ENCODE peak calls at places on chromosome 12, in nine cellular contexts. V, B, I, D, K, T, Y, Z and G are unnamed samples.
A peak's percentile ranks its signal among the peaks of the same experiment; 100 is the strongest.

GRCh38 chr12:31896514-31897039 is 62.6 kb upstream of the RESF1 start:
- DNase-seq in V (no peak), B (no peak), I (peak; percentile 85), D (peak; percentile 94), K (peak; percentile 38), T (peak; percentile 99), Y (peak; percentile 63), Z (peak; percentile 7), G (peak; percentile 87)

GRCh38 chr12:94545937-94546771 is 86.5 kb upstream of the CEP83 start:
- DNase-seq in V (peak; percentile 84), B (no peak), I (peak; percentile 75), D (peak; percentile 80), K (peak; percentile 42), T (peak; percentile 79), Y (peak; percentile 60), Z (peak; percentile 32), G (peak; percentile 60)

GRCh38 chr12:111437816-111438454 is 32.2 kb downstream of the SH2B3 start:
- DNase-seq in V (peak; percentile 93), B (peak; percentile 65), I (no peak), D (peak; percentile 89), K (no peak), T (no peak), Y (peak; percentile 68), Z (no peak), G (no peak)

GRCh38 chr12:90099288-90099687 is 390.6 kb upstream of the ATP2B1 start:
- DNase-seq in V (peak; percentile 58), B (no peak), I (no peak), D (no peak), K (no peak), T (no peak), Y (no peak), Z (no peak), G (no peak)

GRCh38 chr12:85280138-85280983 is at the start of gene ALX1:
- DNase-seq in V (peak; percentile 90), B (no peak), I (peak; percentile 36), D (peak; percentile 35), K (no peak), T (no peak), Y (peak; percentile 21), Z (no peak), G (peak; percentile 13)

GRCh38 chr12:22626429-22626828 is 1.5 kb downstream of the ETNK1 start:
- DNase-seq in V (peak; percentile 61), B (no peak), I (peak; percentile 47), D (peak; percentile 39), K (no peak), T (peak; percentile 60), Y (no peak), Z (no peak), G (peak; percentile 46)

GRCh38 chr12:234891-235415 is 21.0 kb upstream of the SLC6A12 start:
- DNase-seq in V (no peak), B (no peak), I (no peak), D (no peak), K (no peak), T (no peak), Y (no peak), Z (no peak), G (no peak)

GRCh38 chr12:13230500-13230899 is 34.0 kb downstream of the EMP1 start:
- DNase-seq in V (peak; percentile 86), B (peak; percentile 57), I (no peak), D (no peak), K (no peak), T (no peak), Y (no peak), Z (no peak), G (no peak)

GRCh38 chr12:47686645-47687240 is 19.1 kb downstream of the RPAP3 start:
- DNase-seq in V (peak; percentile 74), B (no peak), I (peak; percentile 46), D (peak; percentile 72), K (no peak), T (peak; percentile 35), Y (no peak), Z (no peak), G (peak; percentile 38)

GRCh38 chr12:6020930-6021329 is 75.9 kb upstream of the ANO2 start:
- DNase-seq in V (no peak), B (no peak), I (no peak), D (no peak), K (no peak), T (no peak), Y (no peak), Z (no peak), G (no peak)

GRCh38 chr12:57750561-57751431 is 1.3 kb downstream of the CDK4 start:
- DNase-seq in V (no peak), B (no peak), I (no peak), D (no peak), K (no peak), T (no peak), Y (no peak), Z (no peak), G (no peak)

DNA sequence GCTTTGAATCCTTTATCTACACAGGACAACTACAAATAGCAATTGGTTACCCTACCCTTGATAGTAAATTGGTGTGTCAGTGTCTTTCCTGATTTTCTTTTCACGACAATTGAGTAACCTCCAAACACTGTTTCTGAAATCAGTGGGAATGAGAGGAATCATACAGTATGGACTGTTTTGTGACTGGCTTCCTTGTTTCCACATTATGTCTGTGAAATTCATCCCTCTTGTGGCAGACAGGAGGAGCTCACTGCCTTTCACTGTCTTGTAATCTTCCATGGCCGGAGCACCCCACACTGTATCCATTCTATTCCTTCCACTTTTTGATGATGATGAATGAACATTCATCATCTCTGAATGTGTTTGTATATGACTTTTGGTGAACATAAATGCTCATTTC is 164.0 kb upstream of the PZP start:
- DNase-seq in V (peak; percentile 12), B (no peak), I (no peak), D (peak; percentile 18), K (no peak), T (no peak), Y (no peak), Z (no peak), G (no peak)
- TF ChIP-seq CTCF in V (peak; percentile 16), B (no peak), I (peak; percentile 24), D (peak; percentile 15), K (peak; percentile 13), T (peak; percentile 5), Y (no peak), Z (no peak), G (peak; percentile 12)

GRCh38 chr12:110245278-110245868 is 35.7 kb upstream of the ATP2A2 start:
- DNase-seq in V (peak; percentile 56), B (no peak), I (peak; percentile 63), D (no peak), K (no peak), T (peak; percentile 68), Y (peak; percentile 84), Z (no peak), G (peak; percentile 55)
- TF ChIP-seq CTCF in V (peak; percentile 37), B (no peak), I (peak; percentile 57), D (peak; percentile 60), K (peak; percentile 15), T (peak; percentile 74), Y (peak; percentile 40), Z (no peak), G (peak; percentile 65)

GRCh38 chr12:16939871-16940306 is 333.9 kb upstream of the LMO3 start:
- DNase-seq in V (no peak), B (no peak), I (peak; percentile 41), D (peak; percentile 52), K (no peak), T (peak; percentile 82), Y (peak; percentile 62), Z (peak; percentile 70), G (peak; percentile 46)
- TF ChIP-seq CTCF in V (peak; percentile 33), B (no peak), I (peak; percentile 68), D (peak; percentile 87), K (no peak), T (peak; percentile 75), Y (peak; percentile 63), Z (peak; percentile 39), G (peak; percentile 60)

GRCh38 chr12:26195250-26195640 is at the start of gene SSPN:
- DNase-seq in V (peak; percentile 79), B (no peak), I (peak; percentile 16), D (peak; percentile 72), K (peak; percentile 73), T (peak; percentile 21), Y (peak; percentile 56), Z (peak; percentile 84), G (peak; percentile 21)

GRCh38 chr12:26197832-26198231 is 2.5 kb downstream of the SSPN start:
- DNase-seq in V (no peak), B (no peak), I (no peak), D (no peak), K (peak; percentile 22), T (no peak), Y (peak; percentile 51), Z (no peak), G (no peak)

GRCh38 chr12:26195641-26196423 is 459 bp downstream of the SSPN start:
- DNase-seq in V (peak; percentile 73), B (no peak), I (peak; percentile 48), D (peak; percentile 40), K (peak; percentile 51), T (peak; percentile 3), Y (peak; percentile 60), Z (peak; percentile 46), G (peak; percentile 34)

GRCh38 chr12:26198742-26199141 is 3.4 kb downstream of the SSPN start:
- DNase-seq in V (peak; percentile 84), B (no peak), I (no peak), D (peak; percentile 51), K (peak; percentile 29), T (no peak), Y (no peak), Z (no peak), G (no peak)

DNA sequence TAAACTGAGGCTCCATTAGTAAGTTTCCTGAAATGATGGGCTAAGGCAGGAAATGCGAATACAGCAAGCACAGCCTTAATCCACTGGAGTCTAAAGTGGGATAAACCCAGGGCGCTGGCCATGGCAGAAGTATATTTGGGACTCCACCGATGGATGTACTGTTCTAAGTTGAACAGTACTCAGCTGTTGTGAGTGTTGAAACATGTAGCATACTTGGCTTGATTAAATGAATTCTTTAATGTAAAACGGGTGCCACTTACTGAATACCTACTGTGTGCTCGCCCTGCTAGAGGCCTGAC is 1.0 kb downstream of the SSPN start:
- DNase-seq in V (peak; percentile 45), B (no peak), I (no peak), D (peak; percentile 14), K (no peak), T (no peak), Y (no peak), Z (no peak), G (no peak)
- TF ChIP-seq CTCF in V (no peak), B (no peak), I (no peak), D (no peak), K (no peak), T (no peak), Y (no peak), Z (no peak), G (no peak)

DNA sequence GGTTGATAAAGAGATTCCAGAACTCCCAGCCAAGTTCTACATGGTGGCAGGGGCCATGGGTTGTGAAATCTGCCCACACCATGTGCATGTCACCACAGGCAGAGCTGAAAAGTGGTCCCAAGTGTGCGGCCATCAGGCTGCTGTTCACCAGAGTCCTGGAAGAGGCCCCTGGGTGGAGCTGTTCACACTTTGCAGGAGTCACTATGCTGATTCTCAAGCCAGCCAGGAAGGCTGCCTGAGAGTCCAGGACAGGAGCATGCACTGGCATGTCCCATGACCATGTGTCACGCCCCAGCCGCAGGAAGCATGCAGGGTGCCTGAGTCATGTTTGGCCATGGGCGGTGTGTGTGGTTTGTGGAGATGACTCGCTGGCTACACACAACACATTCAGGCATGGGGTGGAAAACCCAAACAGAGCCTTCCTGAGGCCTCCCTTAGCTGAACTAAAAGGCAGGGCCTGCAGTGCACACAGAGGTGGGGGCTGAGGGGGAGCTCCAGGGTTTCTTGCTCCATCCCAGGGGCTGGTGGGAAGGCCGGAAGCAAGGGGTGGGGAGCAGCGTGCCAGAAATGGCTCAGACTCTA is 19.5 kb downstream of the ABCB9 start:
- DNase-seq in V (peak; percentile 100), B (peak; percentile 98), I (peak; percentile 80), D (peak; percentile 96), K (peak; percentile 73), T (peak; percentile 88), Y (peak; percentile 85), Z (peak; percentile 40), G (peak; percentile 75)
- TF ChIP-seq CTCF in V (peak; percentile 39), B (no peak), I (peak; percentile 11), D (peak; percentile 54), K (no peak), T (peak; percentile 10), Y (no peak), Z (no peak), G (peak; percentile 0)